ENCODE peak calls at places on chromosomes 16 and 17, in five cellular contexts. L is HCT116, N is K562, V is SK-N-SH, T is HepG2. F is an unnamed sample.

GRCh38 chr17:76585048-76585648 is 512 bp downstream of the ST6GALNAC2 start:
- DNase-seq in L (no peak), N (no peak), V (no peak), T (no peak), F (no peak)

GRCh38 chr16:83966153-83966696 is 1.8 kb upstream of the NECAB2 start:
- DNase-seq in L (no peak), N (no peak), V (no peak), T (no peak), F (no peak)

GRCh38 chr16:67406628-67407027 is 9.6 kb downstream of the ZDHHC1 start:
- DNase-seq in L (no peak), N (no peak), V (peak; percentile 54), T (no peak), F (no peak)

GRCh38 chr17:6024576-6024975 is 45.6 kb upstream of the WSCD1 start:
- DNase-seq in L (no peak), N (no peak), V (no peak), T (no peak), F (no peak)

GRCh38 chr16:2487517-2487842 is 12.6 kb downstream of the TBC1D24 start:
- DNase-seq in L (no peak), N (no peak), V (no peak), T (no peak), F (no peak)

GRCh38 chr16:86319871-86320270 is 190.5 kb upstream of the FOXF1 start:
- DNase-seq in L (no peak), N (peak; percentile 20), V (no peak), T (no peak), F (no peak)

GRCh38 chr16:2058901-2059300 is 11.1 kb downstream of the TSC2 start:
- DNase-seq in L (no peak), N (no peak), V (no peak), T (no peak), F (no peak)

GRCh38 chr16:66354321-66354854 is 12.1 kb upstream of the CDH5 start:
- DNase-seq in L (no peak), N (no peak), V (no peak), T (no peak), F (no peak)

GRCh38 chr16:49589721-49590120 is 216.1 kb downstream of the C16orf78 start:
- DNase-seq in L (no peak), N (no peak), V (no peak), T (no peak), F (no peak)

GRCh38 chr17:80891096-80892018 is 100.3 kb upstream of the CHMP6 start:
- DNase-seq in L (peak; percentile 96), N (peak; percentile 69), V (no peak), T (no peak), F (peak; percentile 56)

GRCh38 chr17:28576758-28577465 is at the start of gene ALDOC:
- DNase-seq in L (peak; percentile 81), N (peak; percentile 100), V (peak; percentile 97), T (peak; percentile 86), F (peak; percentile 88)

GRCh38 chr16:27347930-27348685 is 34.3 kb downstream of the IL4R start:
- DNase-seq in L (no peak), N (peak; percentile 4), V (peak; percentile 73), T (no peak), F (no peak)

GRCh38 chr16:2165861-2166260 is 10.3 kb downstream of the TRAF7 start:
- DNase-seq in L (no peak), N (no peak), V (no peak), T (no peak), F (no peak)

GRCh38 chr17:82235775-82236141 is 6.9 kb downstream of the SLC16A3 start:
- DNase-seq in L (no peak), N (no peak), V (no peak), T (no peak), F (no peak)

GRCh38 chr16:55622930-55623561 is 32.7 kb upstream of the SLC6A2 start:
- DNase-seq in L (peak; percentile 15), N (peak; percentile 65), V (peak; percentile 30), T (peak; percentile 100), F (no peak)

GRCh38 chr16:85798283-85798776 is 1.0 kb downstream of the EMC8 start:
- DNase-seq in L (no peak), N (no peak), V (no peak), T (peak; percentile 77), F (no peak)

GRCh38 chr17:35947156-35947585 is 3.7 kb upstream of the LYZL6 start:
- DNase-seq in L (peak; percentile 46), N (peak; percentile 52), V (peak; percentile 54), T (peak; percentile 52), F (no peak)

GRCh38 chr17:60248618-60249516 is 99.1 kb downstream of the CA4 start:
- DNase-seq in L (no peak), N (no peak), V (no peak), T (no peak), F (no peak)

GRCh38 chr17:10513284-10514067 is 4.9 kb downstream of the MYH1 start:
- DNase-seq in L (no peak), N (no peak), V (no peak), T (no peak), F (no peak)

GRCh38 chr17:77372444-77373297 is 231.9 kb downstream of the SEC14L1 start:
- DNase-seq in L (no peak), N (peak; percentile 95), V (peak; percentile 98), T (peak; percentile 94), F (no peak)

GRCh38 chr16:28531777-28532744 is 6.7 kb downstream of the NUPR1 start:
- DNase-seq in L (peak; percentile 56), N (no peak), V (no peak), T (peak; percentile 84), F (no peak)

GRCh38 chr16:11636172-11636721 is 32.0 kb upstream of the SNN start:
- DNase-seq in L (no peak), N (no peak), V (no peak), T (peak; percentile 56), F (no peak)

GRCh38 chr17:79997004-79997673 is 38.5 kb downstream of the TBC1D16 start:
- DNase-seq in L (no peak), N (no peak), V (no peak), T (no peak), F (peak; percentile 45)

GRCh38 chr17:19346351-19347255 is 15.9 kb downstream of the B9D1 start:
- DNase-seq in L (peak; percentile 23), N (peak; percentile 65), V (no peak), T (peak; percentile 74), F (no peak)

GRCh38 chr17:54992797-54993639 is 24.5 kb downstream of the STXBP4 start:
- DNase-seq in L (peak; percentile 53), N (peak; percentile 39), V (peak; percentile 59), T (peak; percentile 65), F (no peak)

GRCh38 chr17:19415311-19415710 is 4.3 kb downstream of the RNF112 start:
- DNase-seq in L (no peak), N (no peak), V (no peak), T (no peak), F (no peak)

GRCh38 chr16:64751906-64752305 is 370.0 kb downstream of the CDH11 start:
- DNase-seq in L (no peak), N (no peak), V (no peak), T (no peak), F (no peak)

GRCh38 chr17:60416368-60416925 is 5.8 kb upstream of the CHCT1 start:
- DNase-seq in L (no peak), N (no peak), V (no peak), T (no peak), F (no peak)

GRCh38 chr16:75494696-75495601 is at the start of gene CHST6:
- DNase-seq in L (no peak), N (peak; percentile 81), V (peak; percentile 67), T (peak; percentile 52), F (no peak)

GRCh38 chr17:42050360-42051012 is at the start of gene C17orf113:
- DNase-seq in L (no peak), N (peak; percentile 93), V (peak; percentile 94), T (peak; percentile 51), F (no peak)

GRCh38 chr17:79739148-79740062 is 8.7 kb downstream of the ENPP7 start:
- DNase-seq in L (no peak), N (peak; percentile 36), V (no peak), T (peak; percentile 57), F (no peak)

GRCh38 chr16:4924593-4925378 is 12.2 kb downstream of the PPL start:
- DNase-seq in L (no peak), N (no peak), V (peak; percentile 67), T (peak; percentile 84), F (no peak)

DNA sequence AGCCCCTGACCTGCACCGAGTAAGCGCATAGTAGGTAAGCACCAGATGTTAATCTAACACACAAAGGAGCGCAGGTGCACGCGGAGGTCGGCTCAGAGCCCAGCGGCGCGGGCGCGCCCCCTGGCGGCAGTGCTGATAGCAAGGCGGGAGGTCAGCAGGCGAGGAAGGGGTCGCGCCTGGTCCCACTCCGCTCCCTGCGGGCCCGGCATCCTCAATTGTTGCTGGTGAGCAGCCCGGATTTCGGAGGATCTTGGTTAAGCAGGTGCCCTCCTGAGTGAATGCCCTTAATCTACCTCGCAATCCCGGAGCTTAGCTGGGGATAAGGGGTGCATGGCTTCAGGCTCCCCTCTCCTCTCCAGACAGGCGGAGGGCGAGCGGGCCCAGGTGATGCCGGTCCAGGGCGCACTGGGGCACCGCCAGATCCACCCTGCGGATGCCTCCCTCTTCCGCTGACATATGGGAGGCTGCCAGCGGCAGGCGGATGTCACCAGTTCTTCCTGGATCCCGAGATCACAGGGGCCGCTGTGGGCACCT is 4.0 kb upstream of the WNT3 start:
- DNase-seq in L (peak; percentile 12), N (peak; percentile 75), V (no peak), T (no peak), F (no peak)
- TF ChIP-seq REST in L (no peak), N (no peak), V (no peak), T (no peak), F (no peak)

DNA sequence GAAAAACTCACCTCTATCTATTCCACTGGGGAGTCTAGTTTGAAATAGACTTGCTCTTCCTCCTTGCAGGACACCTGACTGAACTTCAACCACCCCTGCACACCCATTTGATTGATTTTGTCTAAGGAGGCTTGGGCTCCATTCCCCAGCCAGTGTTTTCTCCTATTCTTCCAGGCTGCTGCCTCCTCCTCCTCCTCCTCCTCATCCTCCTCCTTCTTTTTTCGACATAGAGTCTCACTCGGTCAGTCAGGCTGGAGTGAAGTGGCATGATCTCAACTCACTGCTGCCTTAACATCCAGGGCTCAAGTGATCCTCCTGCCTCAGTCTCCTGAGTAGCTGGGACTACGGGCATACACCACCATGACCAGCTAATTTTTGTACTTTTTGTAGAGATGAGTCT is 1.8 kb upstream of the DLX4 start:
- DNase-seq in L (no peak), N (no peak), V (no peak), T (no peak), F (no peak)
- TF ChIP-seq YY1 in L (no peak), N (no peak), V (no peak), T (no peak), F (no peak)

GRCh38 chr16:58127033-58127556 is 2.1 kb downstream of the CFAP20 start:
- DNase-seq in L (no peak), N (no peak), V (no peak), T (peak; percentile 49), F (no peak)
- TF ChIP-seq REST in L (no peak), N (no peak), V (no peak), T (no peak), F (no peak)

DNA sequence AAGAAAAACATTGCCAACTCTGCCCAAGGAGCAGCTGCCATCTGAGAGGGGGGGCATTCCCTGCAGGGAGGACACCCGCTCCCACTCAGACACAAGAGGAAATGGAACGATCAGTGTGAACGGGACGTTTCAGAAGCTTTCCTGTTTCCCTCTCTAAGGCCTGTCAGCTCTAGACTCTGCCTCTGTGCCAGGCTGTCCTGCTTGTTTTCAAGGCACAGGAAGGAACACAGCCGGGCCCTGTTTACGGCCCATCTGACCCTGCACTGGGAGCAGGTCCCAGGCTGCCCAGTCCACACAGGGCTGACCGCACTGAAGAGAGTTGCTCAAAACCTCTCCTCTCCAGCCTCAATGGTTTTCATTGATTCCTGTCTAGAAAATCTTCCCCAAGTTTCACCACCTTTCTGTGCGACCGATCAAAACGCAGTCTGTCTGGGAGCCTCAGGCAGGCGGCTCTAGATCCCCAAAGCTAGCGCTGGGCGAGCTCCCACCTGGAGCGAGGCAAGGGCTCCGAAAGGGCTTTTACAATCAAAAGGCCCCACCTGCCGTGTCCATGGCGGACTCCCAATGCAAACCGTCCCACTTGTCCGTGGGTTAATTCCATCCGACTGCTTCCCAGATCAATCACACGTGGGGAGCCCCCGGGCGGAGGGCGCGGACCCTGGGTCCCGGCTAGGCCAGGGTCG is 1.5 kb downstream of the PIEZO1 start:
- DNase-seq in L (no peak), N (no peak), V (no peak), T (no peak), F (no peak)
- TF ChIP-seq YY1 in L (no peak), N (peak; percentile 23), V (no peak), T (no peak), F (no peak)

F was measured in GM12878.